ENCODE peak calls at places on chromosomes 1 and 21, in four cellular contexts. S is pancreas, Q is fibroblast of pulmonary artery, D is AG04450. C is an unnamed sample.

GRCh38 chr1:222654849-222655248 is 37.0 kb downstream of the MIA3 start:
- DNase-seq in S (no peak), D (no peak), Q (peak), C (no peak)

GRCh38 chr21:15706686-15707085 is 23.1 kb upstream of the USP25 start:
- DNase-seq in D (peak), S (no peak), Q (peak), C (peak)

GRCh38 chr1:196373798-196374197 is 234.4 kb downstream of the KCNT2 start:
- DNase-seq in D (no peak), Q (no peak), S (no peak), C (no peak)

GRCh38 chr21:15809065-15809464 is 79.3 kb downstream of the USP25 start:
- DNase-seq in Q (no peak), S (no peak), D (no peak), C (no peak)

GRCh38 chr1:234320549-234320948 is 52.7 kb upstream of the COA6 start:
- DNase-seq in D (no peak), S (no peak), Q (no peak), C (no peak)

GRCh38 chr1:72366473-72366872 is 84.1 kb upstream of the NEGR1 start:
- DNase-seq in D (no peak), S (no peak), Q (peak), C (peak)

GRCh38 chr1:204225841-204226745 is 12.3 kb upstream of the GOLT1A start:
- DNase-seq in Q (no peak), S (no peak), D (no peak), C (no peak)

GRCh38 chr1:235017191-235017590 is 111.4 kb downstream of the TOMM20 start:
- DNase-seq in S (no peak), D (no peak), Q (no peak), C (no peak)

GRCh38 chr1:159960721-159961381 is 6.8 kb upstream of the SLAMF9 start:
- DNase-seq in D (no peak), S (no peak), Q (peak), C (peak)

GRCh38 chr1:4079815-4080214 is 179.7 kb upstream of the C1orf174 start:
- DNase-seq in Q (no peak), S (no peak), D (no peak), C (no peak)

GRCh38 chr1:160068231-160068630 is 1.7 kb downstream of the KCNJ10 start:
- DNase-seq in D (no peak), Q (no peak), S (no peak), C (no peak)

GRCh38 chr1:96424882-96425281 is 296.7 kb upstream of the PTBP2 start:
- DNase-seq in D (no peak), S (no peak), Q (no peak), C (no peak)

DNA sequence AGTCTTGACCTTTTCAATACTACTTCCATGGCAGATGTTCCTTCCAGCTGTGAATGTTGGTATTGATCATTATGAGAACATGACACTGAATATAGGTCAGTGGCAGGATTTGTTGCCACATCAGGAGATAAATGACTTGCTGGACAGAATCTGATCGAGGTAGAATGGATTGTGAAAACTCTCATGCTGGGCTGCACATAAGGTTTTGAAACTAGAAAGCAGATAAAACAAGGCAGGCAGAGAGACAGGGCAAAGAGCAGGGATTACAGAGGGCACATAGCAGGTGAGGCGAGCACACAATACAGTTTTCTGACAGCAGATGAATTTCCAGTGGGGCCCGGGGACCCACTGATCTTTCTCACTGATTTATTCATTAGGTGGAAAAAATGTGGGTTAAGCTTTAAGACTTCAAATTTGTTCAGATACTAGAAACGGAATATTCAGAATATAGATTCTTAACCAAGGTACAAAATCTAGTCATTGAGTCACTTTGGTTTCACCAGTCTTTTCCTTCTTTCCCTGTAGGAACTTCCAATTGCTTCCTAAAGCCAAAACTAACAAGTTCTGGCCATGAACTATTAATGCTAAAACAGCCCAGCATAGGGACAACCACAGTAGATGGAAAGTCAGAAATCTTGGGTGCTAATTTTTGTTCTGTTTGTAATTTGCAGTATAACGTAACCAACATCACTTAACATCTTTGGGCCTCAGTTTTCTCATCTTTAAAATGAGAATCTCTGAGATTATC is 296.0 kb upstream of the PTBP2 start:
- DNase-seq in S (no peak), D (no peak), Q (no peak), C (no peak)
- TF ChIP-seq CTCF in S (no peak), D (no peak), Q (no peak), C (no peak)

DNA sequence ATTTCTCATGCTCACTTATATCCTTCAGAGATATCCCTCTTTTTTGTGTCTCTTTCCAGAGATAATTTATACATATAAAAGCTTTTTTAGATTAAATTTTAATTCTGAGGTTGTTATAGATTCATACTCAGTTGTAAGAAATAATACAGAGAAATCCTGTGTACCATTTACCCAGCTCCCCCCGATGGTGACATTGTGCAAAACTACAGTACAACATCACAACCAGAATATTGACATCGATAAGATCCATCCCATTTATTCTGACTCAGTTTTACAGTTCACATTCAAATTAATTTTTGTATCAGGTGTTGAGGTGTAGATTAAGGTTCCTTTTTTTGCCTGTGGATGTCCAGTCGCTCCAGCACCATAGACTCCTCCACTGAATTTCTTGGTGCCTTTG is 14.3 kb downstream of the DMRTB1 start:
- DNase-seq in S (no peak), Q (peak), D (no peak), C (no peak)
- TF ChIP-seq CTCF in S (no peak), Q (peak), D (peak), C (peak)

GRCh38 chr1:231428392-231428791 is 6.3 kb upstream of the EGLN1 start:
- DNase-seq in S (no peak), Q (no peak), D (no peak), C (no peak)

GRCh38 chr1:231431665-231432415 is 9.8 kb upstream of the EGLN1 start:
- DNase-seq in Q (no peak), D (no peak), S (no peak), C (no peak)

DNA sequence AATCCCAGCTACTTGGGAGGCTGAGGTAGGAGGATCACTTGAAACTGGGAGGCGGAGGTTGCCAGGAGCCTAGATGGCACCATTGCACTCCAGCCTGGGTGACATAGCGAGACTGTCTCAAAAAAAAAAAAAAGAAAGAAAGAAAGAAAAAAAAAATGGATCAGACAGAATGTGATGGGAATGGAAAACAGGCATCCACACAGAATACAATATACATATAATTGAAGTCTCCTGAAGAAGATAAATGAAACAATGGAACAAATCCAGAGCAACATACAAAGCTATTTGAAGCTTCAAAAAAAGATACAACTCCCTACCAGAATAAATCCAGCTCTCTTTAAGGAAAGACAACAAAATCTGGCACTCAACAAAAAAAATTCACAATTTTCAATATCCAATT is 10.9 kb upstream of the EGLN1 start:
- DNase-seq in Q (no peak), D (no peak), S (no peak), C (no peak)
- TF ChIP-seq CTCF in Q (no peak), D (no peak), S (no peak), C (no peak)

DNA sequence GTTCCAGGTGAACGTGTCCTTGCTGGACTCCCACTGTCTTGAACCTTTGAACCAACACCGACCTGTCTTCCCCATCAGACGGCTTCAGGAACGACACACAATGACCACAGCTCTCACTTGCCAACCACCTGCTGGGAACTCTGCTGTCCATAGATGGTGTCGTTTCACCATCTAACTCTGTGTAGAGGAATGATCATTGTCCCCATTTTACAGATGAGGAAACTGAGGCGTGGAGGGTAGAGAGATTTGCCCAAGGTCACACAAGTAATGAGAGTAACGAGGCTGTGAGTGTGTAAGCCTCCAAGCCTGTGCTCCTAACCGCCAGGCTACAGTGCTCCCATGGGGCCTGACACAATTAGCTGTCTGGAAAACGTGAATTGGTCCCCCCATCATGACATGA is 9.9 kb upstream of the PLEKHG5 start:
- DNase-seq in Q (no peak), S (no peak), D (no peak), C (no peak)
- TF ChIP-seq CTCF in Q (no peak), S (no peak), D (no peak), C (no peak)

GRCh38 chr1:112092656-112093371 is 103.3 kb upstream of the KCND3 start:
- DNase-seq in D (no peak), Q (no peak), S (no peak), C (no peak)

GRCh38 chr1:112093372-112093694 is 103.9 kb upstream of the KCND3 start:
- DNase-seq in S (no peak), Q (no peak), D (no peak), C (no peak)
- TF ChIP-seq CTCF in S (no peak), Q (no peak), D (no peak), C (no peak)

GRCh38 chr1:41843378-41843777 is 75.3 kb downstream of the HIVEP3 start:
- DNase-seq in Q (peak), D (peak), S (no peak), C (no peak)
- TF ChIP-seq CTCF in Q (peak), D (no peak), S (no peak), C (no peak)

GRCh38 chr1:169236143-169236542 is 129.7 kb downstream of the ATP1B1 start:
- DNase-seq in D (no peak), Q (peak), S (no peak), C (no peak)
- TF ChIP-seq CTCF in D (no peak), Q (no peak), S (no peak), C (no peak)

GRCh38 chr1:88983791-88984552 is 8.5 kb downstream of the KYAT3 start:
- DNase-seq in S (no peak), D (no peak), Q (peak), C (peak)
- TF ChIP-seq CTCF in S (no peak), D (peak), Q (peak), C (peak)

C was measured in AG09319.